ENCODE peak calls at places on chromosomes 3 and 15, in five cellular contexts. T is NCI-H1105, X is Calu3, C is pulmonary artery endothelial cell, U is H4. R is an unnamed sample.
A peak's percentile ranks its signal among the peaks of the same experiment; 100 is the strongest.

GRCh38 chr15:70090436-70091291 is 7.1 kb downstream of the TLE3 start:
- DNase-seq in T (no peak), X (no peak), C (no peak), U (no peak), R (no peak)

GRCh38 chr3:49984424-49984823 is 44.5 kb downstream of the RBM6 start:
- DNase-seq in T (no peak), X (no peak), C (no peak), U (no peak), R (no peak)

GRCh38 chr3:52432631-52433030 is 12.3 kb downstream of the SEMA3G start:
- DNase-seq in T (no peak), X (no peak), C (no peak), U (no peak), R (no peak)

GRCh38 chr15:33028495-33028894 is 166.0 kb downstream of the FMN1 start:
- DNase-seq in T (no peak), X (no peak), C (no peak), U (no peak), R (no peak)

GRCh38 chr15:87365221-87365620 is 891.3 kb downstream of the NTRK3 start:
- DNase-seq in T (no peak), X (no peak), C (no peak), U (peak; percentile 34), R (no peak)

GRCh38 chr15:65028338-65028737 is 1.1 kb downstream of the MTFMT start:
- DNase-seq in T (no peak), X (no peak), C (no peak), U (no peak), R (no peak)

GRCh38 chr3:192812736-192813383 is 85.5 kb upstream of the FGF12 start:
- DNase-seq in T (peak; percentile 58), X (peak; percentile 63), C (no peak), U (peak; percentile 59), R (peak; percentile 82)

GRCh38 chr3:58111513-58112184 is 99.1 kb downstream of the DNASE1L3 start:
- DNase-seq in T (peak; percentile 45), X (peak; percentile 83), C (no peak), U (no peak), R (no peak)